ENCODE peak calls at places on chromosome 22, in nine cellular contexts. L, V, R, U, P, W, X, E and J are unnamed samples.

GRCh38 chr22:43828711-43829447 is 16.8 kb upstream of the EFCAB6 start:
- DNase-seq in L (peak), V (no peak), R (peak), U (no peak), P (no peak), W (no peak), X (no peak), E (no peak), J (peak)

GRCh38 chr22:37229805-37230672 is 14.0 kb downstream of the RAC2 start:
- DNase-seq in L (no peak), V (peak), R (no peak), U (peak), P (peak), W (peak), X (no peak), E (no peak), J (peak)

GRCh38 chr22:44192098-44192810 is 11.5 kb downstream of the PARVG start:
- DNase-seq in L (no peak), V (no peak), R (no peak), U (no peak), P (no peak), W (no peak), X (no peak), E (peak), J (peak)

GRCh38 chr22:44424867-44425351 is 73.1 kb downstream of the RTL6 start:
- DNase-seq in L (no peak), V (no peak), R (no peak), U (no peak), P (no peak), W (peak), X (no peak), E (no peak), J (no peak)

GRCh38 chr22:43378011-43378704 is 33.7 kb upstream of the MPPED1 start:
- DNase-seq in L (no peak), V (no peak), R (no peak), U (no peak), P (peak), W (peak), X (no peak), E (no peak), J (peak)

GRCh38 chr22:45999379-45999971 is 22.5 kb upstream of the WNT7B start:
- DNase-seq in L (peak), V (no peak), R (no peak), U (no peak), P (no peak), W (no peak), X (no peak), E (no peak), J (no peak)

GRCh38 chr22:31876156-31877035 is 67.9 kb upstream of the YWHAH start:
- DNase-seq in L (no peak), V (no peak), R (no peak), U (peak), P (no peak), W (no peak), X (no peak), E (no peak), J (peak)

GRCh38 chr22:50019316-50019715 is 6.8 kb upstream of the IL17REL start:
- DNase-seq in L (no peak), V (no peak), R (no peak), U (no peak), P (no peak), W (no peak), X (no peak), E (no peak), J (no peak)

GRCh38 chr22:36922752-36923457 is 9.5 kb downstream of the CSF2RB start:
- DNase-seq in L (no peak), V (no peak), R (no peak), U (no peak), P (no peak), W (no peak), X (no peak), E (no peak), J (no peak)